ENCODE peak calls at places on chromosomes 2 and 18, in six cellular contexts. One of them, this sample, is unnamed.

GRCh38 chr18:6414118-6414722 is 491 bp downstream of the L3MBTL4 start:
- DNase-seq in HCT116: no peak
- DNase-seq in epithelial cell of esophagus: no peak
- DNase-seq in fibroblast of the aortic adventitia: no peak
- DNase-seq in keratinocyte: no peak
- DNase-seq in left ventricle myocardium inferior: peak
- DNase-seq in this sample: no peak

GRCh38 chr2:112579280-112579679 is 5.1 kb upstream of the CHCHD5 start:
- DNase-seq in HCT116: no peak
- DNase-seq in epithelial cell of esophagus: peak
- DNase-seq in fibroblast of the aortic adventitia: peak
- DNase-seq in keratinocyte: peak
- DNase-seq in left ventricle myocardium inferior: no peak
- DNase-seq in this sample: no peak

GRCh38 chr2:101253013-101253712 is 477 bp downstream of the CNOT11 start:
- DNase-seq in HCT116: no peak
- DNase-seq in epithelial cell of esophagus: peak
- DNase-seq in fibroblast of the aortic adventitia: peak
- DNase-seq in keratinocyte: no peak
- DNase-seq in left ventricle myocardium inferior: peak
- DNase-seq in this sample: peak

GRCh38 chr2:62774555-62775366 is 69.2 kb downstream of the EHBP1 start:
- DNase-seq in HCT116: peak
- DNase-seq in epithelial cell of esophagus: peak
- DNase-seq in fibroblast of the aortic adventitia: peak
- DNase-seq in keratinocyte: no peak
- DNase-seq in left ventricle myocardium inferior: no peak
- DNase-seq in this sample: no peak

GRCh38 chr2:33216508-33217182 is 259.8 kb upstream of the RASGRP3 start:
- DNase-seq in HCT116: no peak
- DNase-seq in epithelial cell of esophagus: peak
- DNase-seq in fibroblast of the aortic adventitia: peak
- DNase-seq in keratinocyte: no peak
- DNase-seq in left ventricle myocardium inferior: peak
- DNase-seq in this sample: no peak

GRCh38 chr2:153287109-153287801 is 191.3 kb downstream of the RPRM start:
- DNase-seq in HCT116: peak
- DNase-seq in epithelial cell of esophagus: peak
- DNase-seq in fibroblast of the aortic adventitia: no peak
- DNase-seq in keratinocyte: no peak
- DNase-seq in left ventricle myocardium inferior: no peak
- DNase-seq in this sample: peak

GRCh38 chr18:50356036-50356945 is 18.6 kb upstream of the SKA1 start:
- DNase-seq in HCT116: peak
- DNase-seq in epithelial cell of esophagus: peak
- DNase-seq in fibroblast of the aortic adventitia: no peak
- DNase-seq in keratinocyte: no peak
- DNase-seq in left ventricle myocardium inferior: no peak
- DNase-seq in this sample: no peak

GRCh38 chr2:157901325-157901724 is 25.2 kb upstream of the ACVR1 start:
- DNase-seq in HCT116: no peak
- DNase-seq in epithelial cell of esophagus: no peak
- DNase-seq in fibroblast of the aortic adventitia: no peak
- DNase-seq in keratinocyte: no peak
- DNase-seq in left ventricle myocardium inferior: no peak
- DNase-seq in this sample: no peak

GRCh38 chr2:235135195-235135965 is 183.6 kb downstream of the SH3BP4 start:
- DNase-seq in HCT116: no peak
- DNase-seq in epithelial cell of esophagus: no peak
- DNase-seq in fibroblast of the aortic adventitia: no peak
- DNase-seq in keratinocyte: no peak
- DNase-seq in left ventricle myocardium inferior: no peak
- DNase-seq in this sample: no peak

GRCh38 chr2:98448441-98449145 is 3.9 kb downstream of the INPP4A start:
- DNase-seq in HCT116: no peak
- DNase-seq in epithelial cell of esophagus: no peak
- DNase-seq in fibroblast of the aortic adventitia: no peak
- DNase-seq in keratinocyte: no peak
- DNase-seq in left ventricle myocardium inferior: no peak
- DNase-seq in this sample: no peak

GRCh38 chr2:142286618-142287017 is 155.8 kb upstream of the LRP1B start:
- DNase-seq in HCT116: peak
- DNase-seq in epithelial cell of esophagus: peak
- DNase-seq in fibroblast of the aortic adventitia: no peak
- DNase-seq in keratinocyte: no peak
- DNase-seq in left ventricle myocardium inferior: no peak
- DNase-seq in this sample: no peak

GRCh38 chr2:29113891-29114321 is 1.3 kb upstream of the CLIP4 start:
- DNase-seq in HCT116: peak
- DNase-seq in epithelial cell of esophagus: peak
- DNase-seq in fibroblast of the aortic adventitia: peak
- DNase-seq in keratinocyte: no peak
- DNase-seq in left ventricle myocardium inferior: peak
- DNase-seq in this sample: no peak

GRCh38 chr2:212032032-212032431 is 506.6 kb downstream of the ERBB4 start:
- DNase-seq in HCT116: no peak
- DNase-seq in epithelial cell of esophagus: peak
- DNase-seq in fibroblast of the aortic adventitia: peak
- DNase-seq in keratinocyte: no peak
- DNase-seq in left ventricle myocardium inferior: no peak
- DNase-seq in this sample: no peak

GRCh38 chr2:200456567-200456966 is 53.3 kb downstream of the KCTD18 start:
- DNase-seq in HCT116: no peak
- DNase-seq in epithelial cell of esophagus: no peak
- DNase-seq in fibroblast of the aortic adventitia: no peak
- DNase-seq in keratinocyte: no peak
- DNase-seq in left ventricle myocardium inferior: no peak
- DNase-seq in this sample: no peak

GRCh38 chr2:207122914-207123744 is 42.6 kb downstream of the KLF7 start:
- DNase-seq in HCT116: peak
- DNase-seq in epithelial cell of esophagus: peak
- DNase-seq in fibroblast of the aortic adventitia: no peak
- DNase-seq in keratinocyte: no peak
- DNase-seq in left ventricle myocardium inferior: no peak
- DNase-seq in this sample: no peak

GRCh38 chr18:24138884-24139616 is at the start of gene CABYR:
- DNase-seq in HCT116: no peak
- DNase-seq in epithelial cell of esophagus: peak
- DNase-seq in fibroblast of the aortic adventitia: peak
- DNase-seq in keratinocyte: peak
- DNase-seq in left ventricle myocardium inferior: peak
- DNase-seq in this sample: peak

GRCh38 chr2:240925576-240926515 is 19.7 kb downstream of the CROCC2 start:
- DNase-seq in HCT116: no peak
- DNase-seq in epithelial cell of esophagus: no peak
- DNase-seq in fibroblast of the aortic adventitia: no peak
- DNase-seq in keratinocyte: no peak
- DNase-seq in left ventricle myocardium inferior: peak
- DNase-seq in this sample: no peak

GRCh38 chr18:36207326-36207725 is 20.0 kb downstream of the MOCOS start:
- DNase-seq in HCT116: no peak
- DNase-seq in epithelial cell of esophagus: no peak
- DNase-seq in fibroblast of the aortic adventitia: no peak
- DNase-seq in keratinocyte: no peak
- DNase-seq in left ventricle myocardium inferior: no peak
- DNase-seq in this sample: no peak

GRCh38 chr2:162327134-162327769 is 8.8 kb upstream of the IFIH1 start:
- DNase-seq in HCT116: no peak
- DNase-seq in epithelial cell of esophagus: no peak
- DNase-seq in fibroblast of the aortic adventitia: no peak
- DNase-seq in keratinocyte: no peak
- DNase-seq in left ventricle myocardium inferior: no peak
- DNase-seq in this sample: peak

GRCh38 chr2:15480552-15480951 is 80.6 kb downstream of the NBAS start:
- DNase-seq in HCT116: no peak
- DNase-seq in epithelial cell of esophagus: no peak
- DNase-seq in fibroblast of the aortic adventitia: no peak
- DNase-seq in keratinocyte: no peak
- DNase-seq in left ventricle myocardium inferior: no peak
- DNase-seq in this sample: no peak

GRCh38 chr2:46870051-46870839 is 45.4 kb downstream of the MCFD2 start:
- DNase-seq in HCT116: no peak
- DNase-seq in epithelial cell of esophagus: no peak
- DNase-seq in fibroblast of the aortic adventitia: peak
- DNase-seq in keratinocyte: no peak
- DNase-seq in left ventricle myocardium inferior: no peak
- DNase-seq in this sample: no peak

GRCh38 chr18:56124186-56124585 is 514.2 kb downstream of the TXNL1 start:
- DNase-seq in HCT116: no peak
- DNase-seq in epithelial cell of esophagus: peak
- DNase-seq in fibroblast of the aortic adventitia: peak
- DNase-seq in keratinocyte: peak
- DNase-seq in left ventricle myocardium inferior: no peak
- DNase-seq in this sample: no peak

GRCh38 chr2:148887349-148888002 is 12.4 kb downstream of the KIF5C start:
- DNase-seq in HCT116: no peak
- DNase-seq in epithelial cell of esophagus: no peak
- DNase-seq in fibroblast of the aortic adventitia: no peak
- DNase-seq in keratinocyte: no peak
- DNase-seq in left ventricle myocardium inferior: no peak
- DNase-seq in this sample: no peak
- H3K4me3 ChIP-seq in HCT116: no peak
- H3K4me3 ChIP-seq in epithelial cell of esophagus: no peak
- H3K4me3 ChIP-seq in fibroblast of the aortic adventitia: peak
- H3K4me3 ChIP-seq in keratinocyte: no peak
- H3K4me3 ChIP-seq in left ventricle myocardium inferior: peak
- H3K4me3 ChIP-seq in this sample: peak

DNA sequence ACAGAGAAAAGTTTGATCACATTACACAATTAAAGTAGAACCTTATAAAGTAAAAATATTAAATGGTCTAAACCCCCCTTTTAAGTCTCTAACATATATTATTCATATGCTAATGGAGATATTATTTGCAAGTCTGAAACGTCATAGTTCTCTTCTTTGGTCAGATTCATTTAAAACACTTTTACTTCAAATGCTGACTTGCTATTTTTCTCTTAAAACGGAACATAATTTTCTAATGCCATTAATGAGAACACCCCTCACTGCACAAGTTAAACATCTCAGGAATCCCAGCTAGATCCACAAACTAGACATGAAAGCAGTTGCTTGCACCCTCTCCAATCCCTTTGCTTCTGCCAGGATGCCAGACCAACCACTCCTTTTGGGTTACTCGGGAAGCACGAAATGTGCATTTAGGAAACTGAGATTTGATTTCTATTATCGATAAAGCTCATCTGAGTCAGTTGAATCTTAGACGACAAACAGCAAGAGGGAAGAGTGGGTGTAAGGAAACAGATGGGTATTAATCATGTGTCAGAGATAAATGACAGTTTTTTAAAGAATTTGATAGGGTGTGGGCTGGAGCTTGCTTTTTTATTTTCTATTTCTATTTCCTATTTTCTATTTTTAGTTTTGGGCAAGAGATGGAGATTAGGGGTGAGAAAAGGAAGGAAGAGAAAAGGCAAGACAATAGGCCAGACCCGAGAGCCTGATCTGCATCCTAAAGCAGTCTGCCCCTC is 1.5 kb downstream of the ADD2 start:
- DNase-seq in HCT116: no peak
- DNase-seq in epithelial cell of esophagus: no peak
- DNase-seq in fibroblast of the aortic adventitia: no peak
- DNase-seq in keratinocyte: no peak
- DNase-seq in left ventricle myocardium inferior: no peak
- DNase-seq in this sample: no peak
- H3K4me3 ChIP-seq in HCT116: no peak
- H3K4me3 ChIP-seq in epithelial cell of esophagus: no peak
- H3K4me3 ChIP-seq in fibroblast of the aortic adventitia: no peak
- H3K4me3 ChIP-seq in keratinocyte: no peak
- H3K4me3 ChIP-seq in left ventricle myocardium inferior: peak
- H3K4me3 ChIP-seq in this sample: peak

GRCh38 chr2:40106061-40106460 is 327.0 kb upstream of the THUMPD2 start:
- DNase-seq in HCT116: no peak
- DNase-seq in epithelial cell of esophagus: peak
- DNase-seq in fibroblast of the aortic adventitia: no peak
- DNase-seq in keratinocyte: no peak
- DNase-seq in left ventricle myocardium inferior: no peak
- DNase-seq in this sample: no peak
- H3K4me3 ChIP-seq in HCT116: no peak
- H3K4me3 ChIP-seq in epithelial cell of esophagus: no peak
- H3K4me3 ChIP-seq in fibroblast of the aortic adventitia: no peak
- H3K4me3 ChIP-seq in keratinocyte: no peak
- H3K4me3 ChIP-seq in left ventricle myocardium inferior: no peak
- H3K4me3 ChIP-seq in this sample: no peak

GRCh38 chr18:33440384-33441043 is at the start of gene CCDC178:
- DNase-seq in HCT116: no peak
- DNase-seq in epithelial cell of esophagus: no peak
- DNase-seq in fibroblast of the aortic adventitia: peak
- DNase-seq in keratinocyte: no peak
- DNase-seq in left ventricle myocardium inferior: no peak
- DNase-seq in this sample: no peak

GRCh38 chr18:33444699-33445098 is 4.2 kb upstream of the CCDC178 start:
- DNase-seq in HCT116: no peak
- DNase-seq in epithelial cell of esophagus: no peak
- DNase-seq in fibroblast of the aortic adventitia: no peak
- DNase-seq in keratinocyte: no peak
- DNase-seq in left ventricle myocardium inferior: no peak
- DNase-seq in this sample: no peak

DNA sequence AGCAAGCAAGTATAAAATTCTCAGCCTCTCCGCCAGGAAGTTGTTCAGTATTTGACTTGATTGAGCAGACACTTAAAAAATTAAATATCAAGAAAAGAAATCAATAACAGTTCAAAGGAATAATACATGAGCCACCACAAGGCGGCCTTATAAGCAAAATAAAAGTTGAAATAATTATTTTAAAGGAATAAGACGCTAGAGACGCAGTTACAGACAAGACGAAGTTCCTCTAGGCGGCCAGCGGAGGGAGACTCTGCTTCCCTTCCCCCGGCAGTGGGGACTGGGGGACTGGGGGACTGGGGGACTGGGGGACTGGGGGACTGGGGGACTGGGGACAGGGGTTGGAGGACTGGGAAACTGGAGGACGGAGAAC is 524 bp downstream of the CCDC178 start:
- DNase-seq in HCT116: no peak
- DNase-seq in epithelial cell of esophagus: peak
- DNase-seq in fibroblast of the aortic adventitia: peak
- DNase-seq in keratinocyte: no peak
- DNase-seq in left ventricle myocardium inferior: peak
- DNase-seq in this sample: no peak
- H3K4me3 ChIP-seq in HCT116: no peak
- H3K4me3 ChIP-seq in epithelial cell of esophagus: peak
- H3K4me3 ChIP-seq in fibroblast of the aortic adventitia: peak
- H3K4me3 ChIP-seq in keratinocyte: no peak
- H3K4me3 ChIP-seq in left ventricle myocardium inferior: peak
- H3K4me3 ChIP-seq in this sample: no peak

GRCh38 chr2:168058675-168059074 is 188.7 kb downstream of the STK39 start:
- DNase-seq in HCT116: no peak
- DNase-seq in epithelial cell of esophagus: no peak
- DNase-seq in fibroblast of the aortic adventitia: no peak
- DNase-seq in keratinocyte: no peak
- DNase-seq in left ventricle myocardium inferior: no peak
- DNase-seq in this sample: no peak
- H3K4me3 ChIP-seq in HCT116: no peak
- H3K4me3 ChIP-seq in epithelial cell of esophagus: no peak
- H3K4me3 ChIP-seq in fibroblast of the aortic adventitia: no peak
- H3K4me3 ChIP-seq in keratinocyte: no peak
- H3K4me3 ChIP-seq in left ventricle myocardium inferior: no peak
- H3K4me3 ChIP-seq in this sample: no peak

This sample was measured in CD8-positive, alpha-beta T cell.